ENCODE peak calls at places on chromosomes 13 and 19, in nine cellular contexts. U is GM23338, H is heart left ventricle, N is uterus, I is cardiac muscle cell, M is pancreas, O is IMR-90, C is suprapubic skin, Q is transverse colon. F is an unnamed sample.
A peak's percentile ranks its signal among the peaks of the same experiment; 100 is the strongest.

GRCh38 chr19:54594737-54595136 is 1.3 kb downstream of the LILRA1 start:
- DNase-seq in C (no peak), I (no peak), Q (no peak), O (no peak), M (no peak), N (no peak), H (no peak), U (no peak), F (no peak)

GRCh38 chr13:73715910-73716257 is 418.3 kb downstream of the KLF12 start:
- DNase-seq in O (no peak), N (no peak), U (no peak), I (no peak), C (no peak), Q (no peak), H (no peak), M (no peak), F (no peak)

GRCh38 chr19:32339988-32340874 is 5.2 kb upstream of the ZNF507 start:
- DNase-seq in I (peak; percentile 61), U (peak; percentile 71), M (peak; percentile 55), O (peak; percentile 27), Q (peak; percentile 65), H (peak; percentile 80), C (no peak), N (peak; percentile 30), F (peak; percentile 65)

GRCh38 chr13:31982540-31982939 is 49.0 kb upstream of the FRY start:
- DNase-seq in N (no peak), O (peak; percentile 95), Q (peak; percentile 45), H (peak; percentile 77), I (peak; percentile 94), M (peak; percentile 69), U (no peak), C (no peak), F (peak; percentile 93)

GRCh38 chr13:96273196-96273595 is 183.3 kb downstream of the HS6ST3 start:
- DNase-seq in I (no peak), H (no peak), O (no peak), C (no peak), N (no peak), M (no peak), Q (no peak), U (no peak), F (no peak)

GRCh38 chr13:79581870-79582315 is 100.9 kb downstream of the NDFIP2 start:
- DNase-seq in N (no peak), M (no peak), H (peak; percentile 55), O (peak; percentile 3), U (no peak), Q (no peak), I (peak; percentile 75), C (no peak), F (peak; percentile 69)

GRCh38 chr19:35470128-35470527 is 20.1 kb downstream of the KRTDAP start:
- DNase-seq in C (no peak), H (no peak), N (no peak), U (no peak), M (no peak), I (no peak), O (no peak), Q (no peak), F (no peak)

GRCh38 chr19:35712910-35713845 is 4.6 kb upstream of the KMT2B start:
- DNase-seq in O (no peak), I (no peak), Q (peak; percentile 63), U (peak; percentile 32), M (no peak), H (no peak), N (no peak), C (no peak), F (no peak)

GRCh38 chr13:77345150-77345780 is 18.4 kb upstream of the MYCBP2 start:
- DNase-seq in O (no peak), I (no peak), C (no peak), M (no peak), U (no peak), H (no peak), N (no peak), Q (no peak), F (no peak)

GRCh38 chr19:4130635-4131438 is 6.9 kb upstream of the MAP2K2 start:
- DNase-seq in I (peak; percentile 65), M (no peak), U (no peak), H (no peak), N (no peak), C (no peak), Q (peak; percentile 39), O (peak; percentile 90), F (no peak)

GRCh38 chr19:16285769-16286564 is 38.7 kb upstream of the KLF2 start:
- DNase-seq in H (no peak), Q (no peak), U (peak; percentile 46), C (no peak), M (no peak), N (peak; percentile 32), O (no peak), I (peak; percentile 10), F (no peak)

GRCh38 chr19:15187026-15188007 is 13.5 kb downstream of the NOTCH3 start:
- DNase-seq in O (no peak), H (no peak), C (no peak), I (no peak), N (no peak), M (no peak), U (peak; percentile 82), Q (no peak), F (peak; percentile 44)

GRCh38 chr13:52371736-52372247 is 34.2 kb downstream of the THSD1 start:
- DNase-seq in H (no peak), O (peak; percentile 63), Q (no peak), M (no peak), I (peak; percentile 79), U (no peak), N (no peak), C (no peak), F (peak; percentile 9)

GRCh38 chr19:38095411-38096308 is 128.4 kb downstream of the DPF1 start:
- DNase-seq in H (peak; percentile 72), U (peak; percentile 92), Q (peak; percentile 66), I (peak; percentile 72), O (peak; percentile 71), M (peak; percentile 47), C (no peak), N (peak; percentile 28), F (peak; percentile 79)

GRCh38 chr19:23286477-23286876 is 36.3 kb upstream of the ZNF724 start:
- DNase-seq in Q (no peak), H (no peak), C (no peak), U (peak; percentile 79), I (no peak), O (no peak), N (no peak), M (no peak), F (peak; percentile 25)

GRCh38 chr13:46575843-46576242 is 22.9 kb downstream of the LRCH1 start:
- DNase-seq in M (no peak), U (no peak), I (peak; percentile 91), Q (no peak), H (no peak), C (no peak), O (peak; percentile 89), N (no peak), F (no peak)

DNA sequence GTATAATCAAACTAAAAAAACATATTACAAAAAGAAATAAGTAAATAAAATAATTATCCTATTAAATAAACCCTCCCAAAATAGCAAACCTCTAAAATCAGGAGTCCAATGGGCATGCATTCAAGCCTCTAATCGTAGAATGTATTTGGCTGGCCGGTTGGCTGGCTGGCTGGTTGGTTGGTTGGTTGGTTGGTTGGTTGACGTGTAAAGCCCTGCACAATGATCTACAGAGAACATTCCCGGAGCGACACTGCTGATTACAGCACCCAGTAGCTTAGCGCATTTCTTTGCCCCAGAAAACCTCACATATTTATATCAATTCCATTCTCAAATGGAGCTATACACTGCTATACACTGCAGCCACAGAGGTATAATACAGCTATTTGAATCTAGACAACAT is 65.6 kb downstream of the SACS start:
- DNase-seq in H (no peak), U (no peak), Q (no peak), N (no peak), C (no peak), M (no peak), I (no peak), O (no peak), F (no peak)
- H3K4me1 ChIP-seq in H (no peaks in the 10 kb centered on the region), U (no peaks in the 10 kb centered on the region), Q (no peaks in the 10 kb centered on the region), N (no peaks in the 10 kb centered on the region), C (peaks cover 4% of the 10 kb centered on the region), M (no peaks in the 10 kb centered on the region), I (no peaks in the 10 kb centered on the region), O (peaks cover 6% of the 10 kb centered on the region), F (no peaks in the 10 kb centered on the region)

GRCh38 chr19:2723747-2724146 is 2.6 kb upstream of the DIRAS1 start:
- DNase-seq in H (peak; percentile 22), Q (no peak), C (no peak), I (no peak), M (no peak), U (no peak), O (no peak), N (no peak), F (no peak)

GRCh38 chr19:2723345-2723715 is 2.2 kb upstream of the DIRAS1 start:
- DNase-seq in Q (no peak), I (no peak), C (no peak), H (no peak), U (no peak), N (no peak), O (no peak), M (no peak), F (no peak)

GRCh38 chr19:2726160-2726855 is 5.1 kb upstream of the DIRAS1 start:
- DNase-seq in Q (no peak), H (peak; percentile 16), C (no peak), U (no peak), N (no peak), O (no peak), I (no peak), M (peak; percentile 70), F (no peak)

GRCh38 chr19:2722541-2723344 is 1.6 kb upstream of the DIRAS1 start:
- DNase-seq in H (peak; percentile 85), M (peak; percentile 41), C (no peak), I (peak; percentile 86), Q (peak; percentile 35), U (peak; percentile 29), N (peak; percentile 86), O (peak; percentile 74), F (peak; percentile 56)

DNA sequence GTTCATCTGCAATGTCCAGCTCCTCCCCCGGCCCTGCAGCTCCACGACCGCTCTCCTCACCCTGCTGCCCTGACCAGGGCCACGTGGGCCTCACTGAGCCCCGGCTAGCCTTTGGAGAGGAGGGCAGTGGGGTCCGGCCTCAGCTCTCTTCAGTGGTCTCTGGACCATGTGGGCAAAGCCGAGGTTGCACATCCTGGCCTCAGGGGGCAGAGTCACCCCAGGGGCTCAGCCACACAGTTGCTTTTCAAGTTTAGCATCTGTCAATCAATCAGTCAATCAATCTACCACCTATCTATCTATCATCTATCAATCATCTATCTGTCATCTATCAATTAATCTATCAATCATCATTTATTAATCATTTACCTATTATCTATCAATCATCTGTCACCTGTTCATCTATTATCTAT is 3.0 kb upstream of the DIRAS1 start:
- DNase-seq in U (peak; percentile 28), Q (no peak), I (no peak), N (no peak), C (no peak), H (peak; percentile 25), M (no peak), O (no peak), F (peak; percentile 15)
- TF ChIP-seq CTCF in U (peak; percentile 30), Q (no peak), I (peak; percentile 5), N (no peak), C (no peak), H (no peak), M (no peak), O (no peak), F (peak; percentile 30)

GRCh38 chr13:111021270-111021669 is 93.8 kb upstream of the ARHGEF7 start:
- DNase-seq in U (no peak), M (no peak), C (no peak), H (no peak), Q (no peak), N (no peak), O (no peak), I (no peak), F (no peak)
- H3K27me3 ChIP-seq in U (no peaks in the 10 kb centered on the region), M (no peaks in the 10 kb centered on the region), C (no peaks in the 10 kb centered on the region), H (no peaks in the 10 kb centered on the region), Q (no peaks in the 10 kb centered on the region), N (no peaks in the 10 kb centered on the region), O (no peaks in the 10 kb centered on the region), I (no peaks in the 10 kb centered on the region), F (peaks cover 8% of the 10 kb centered on the region)

GRCh38 chr13:93080587-93080986 is 146.0 kb upstream of the GPC6 start:
- DNase-seq in M (no peak), O (peak; percentile 10), Q (no peak), C (no peak), I (peak; percentile 59), H (no peak), U (peak; percentile 33), N (no peak), F (peak; percentile 20)
- H3K4me1 ChIP-seq in M (no peaks in the 10 kb centered on the region), O (no peaks in the 10 kb centered on the region), Q (no peaks in the 10 kb centered on the region), C (no peaks in the 10 kb centered on the region), I (peaks cover 6% of the 10 kb centered on the region), H (no peaks in the 10 kb centered on the region), U (peaks cover 3% of the 10 kb centered on the region), N (no peaks in the 10 kb centered on the region), F (peaks cover 30% of the 10 kb centered on the region)